ENCODE peak calls at places on chromosomes 7 and 10, in four cellular contexts. H, E, M and O are unnamed samples.

GRCh38 chr7:100446040-100446439 is 9.7 kb upstream of the PPP1R35 start:
- DNase-seq in H (no peak), E (peak; percentile 4), M (no peak), O (no peak)

GRCh38 chr7:155449008-155449879 is 8.7 kb upstream of the EN2 start:
- DNase-seq in H (no peak), E (no peak), M (no peak), O (no peak)

GRCh38 chr10:75220258-75220657 is 9.7 kb downstream of the VDAC2 start:
- DNase-seq in H (no peak), E (no peak), M (no peak), O (no peak)

GRCh38 chr10:31697271-31698168 is 231.1 kb downstream of the ARHGAP12 start:
- DNase-seq in H (no peak), E (peak; percentile 94), M (no peak), O (no peak)

GRCh38 chr10:86661161-86662025 is 6.9 kb upstream of the LDB3 start:
- DNase-seq in H (no peak), E (peak; percentile 83), M (no peak), O (no peak)

GRCh38 chr10:47406870-47407648 is 23.0 kb upstream of the ZNF488 start:
- DNase-seq in H (no peak), E (no peak), M (peak; percentile 98), O (no peak)

GRCh38 chr7:77426521-77427051 is 10.4 kb upstream of the GSAP start:
- DNase-seq in H (no peak), E (no peak), M (peak; percentile 72), O (no peak)

GRCh38 chr10:72259491-72260214 is 14.1 kb upstream of the DDIT4 start:
- DNase-seq in H (no peak), E (no peak), M (no peak), O (no peak)

GRCh38 chr10:110357252-110357780 is 52.6 kb upstream of the SMNDC1 start:
- DNase-seq in H (peak; percentile 35), E (peak; percentile 36), M (peak; percentile 33), O (no peak)

GRCh38 chr10:21517134-21517982 is 8.1 kb downstream of the SKIDA1 start:
- DNase-seq in H (no peak), E (peak; percentile 72), M (peak; percentile 52), O (peak; percentile 37)

GRCh38 chr10:93844979-93845626 is 48.7 kb upstream of the SLC35G1 start:
- DNase-seq in H (no peak), E (no peak), M (no peak), O (no peak)

GRCh38 chr10:111936143-111936542 is 247.4 kb downstream of the GPAM start:
- DNase-seq in H (no peak), E (no peak), M (no peak), O (no peak)

GRCh38 chr10:20887706-20888535 is 9.2 kb downstream of the NEBL start:
- DNase-seq in H (no peak), E (no peak), M (no peak), O (no peak)

GRCh38 chr10:48604408-48605263 is at the start of gene ARHGAP22:
- DNase-seq in H (no peak), E (peak; percentile 65), M (peak; percentile 62), O (no peak)

GRCh38 chr7:28008171-28008570 is 172.4 kb downstream of the JAZF1 start:
- DNase-seq in H (no peak), E (no peak), M (no peak), O (no peak)

GRCh38 chr7:30548762-30549344 is 44.2 kb upstream of the GGCT start:
- DNase-seq in H (no peak), E (peak; percentile 70), M (peak; percentile 76), O (peak; percentile 4)

GRCh38 chr7:80918909-80919721 is at the start of gene SEMA3C:
- DNase-seq in H (no peak), E (peak; percentile 91), M (peak; percentile 99), O (no peak)

GRCh38 chr7:32070406-32071360 is at the start of gene PDE1C:
- DNase-seq in H (no peak), E (peak; percentile 67), M (no peak), O (no peak)

GRCh38 chr10:106626371-106626770 is 538.1 kb downstream of the SORCS1 start:
- DNase-seq in H (no peak), E (no peak), M (no peak), O (no peak)

GRCh38 chr10:113819989-113820388 is 33.9 kb downstream of the DCLRE1A start:
- DNase-seq in H (no peak), E (no peak), M (no peak), O (no peak)

GRCh38 chr7:150927954-150928340 is 50.2 kb downstream of the KCNH2 start:
- DNase-seq in H (no peak), E (no peak), M (no peak), O (no peak)

GRCh38 chr7:94252971-94253370 is 141.7 kb upstream of the COL1A2 start:
- DNase-seq in H (no peak), E (no peak), M (no peak), O (no peak)

GRCh38 chr7:47915066-47915976 is 32.9 kb downstream of the PKD1L1 start:
- DNase-seq in H (no peak), E (no peak), M (no peak), O (no peak)

GRCh38 chr7:32586291-32587221 is 91.3 kb downstream of the AVL9 start:
- DNase-seq in H (no peak), E (peak; percentile 73), M (peak; percentile 84), O (no peak)

GRCh38 chr7:128405345-128406146 is 4.2 kb downstream of the IMPDH1 start:
- DNase-seq in H (peak; percentile 56), E (peak; percentile 67), M (peak; percentile 54), O (peak; percentile 31)

GRCh38 chr7:24580283-24580946 is 7.2 kb downstream of the PALS2 start:
- DNase-seq in H (no peak), E (no peak), M (no peak), O (no peak)